ENCODE peak calls at places on chromosomes 13 and 19, in six cellular contexts. One of them, this sample, is unnamed.
A peak's percentile ranks its signal among the peaks of the same experiment; 100 is the strongest.

GRCh38 chr19:12858041-12858928 is 20.0 kb downstream of the MAST1 start:
- DNase-seq in tibial nerve: no peak
- DNase-seq in IMR-90: no peak
- DNase-seq in head of caudate nucleus: no peak
- DNase-seq in H9: no peak
- DNase-seq in fibroblast of mammary gland: no peak
- DNase-seq in this sample: no peak

GRCh38 chr19:47790398-47790814 is 11.9 kb downstream of the SELENOW start:
- DNase-seq in tibial nerve: peak; percentile 72
- DNase-seq in IMR-90: peak; percentile 59
- DNase-seq in head of caudate nucleus: peak; percentile 77
- DNase-seq in H9: peak; percentile 98
- DNase-seq in fibroblast of mammary gland: peak; percentile 61
- DNase-seq in this sample: peak; percentile 76

GRCh38 chr13:83546476-83546875 is 335.8 kb downstream of the SLITRK1 start:
- DNase-seq in tibial nerve: no peak
- DNase-seq in IMR-90: no peak
- DNase-seq in head of caudate nucleus: no peak
- DNase-seq in H9: no peak
- DNase-seq in fibroblast of mammary gland: no peak
- DNase-seq in this sample: no peak

GRCh38 chr13:112887151-112887550 is 81.9 kb upstream of the MCF2L start:
- DNase-seq in tibial nerve: no peak
- DNase-seq in IMR-90: no peak
- DNase-seq in head of caudate nucleus: no peak
- DNase-seq in H9: no peak
- DNase-seq in fibroblast of mammary gland: no peak
- DNase-seq in this sample: no peak

GRCh38 chr19:10694706-10695105 is 6.5 kb upstream of the QTRT1 start:
- DNase-seq in tibial nerve: no peak
- DNase-seq in IMR-90: no peak
- DNase-seq in head of caudate nucleus: no peak
- DNase-seq in H9: no peak
- DNase-seq in fibroblast of mammary gland: no peak
- DNase-seq in this sample: no peak

GRCh38 chr13:77042566-77043177 is 15.7 kb upstream of the FBXL3 start:
- DNase-seq in tibial nerve: no peak
- DNase-seq in IMR-90: peak; percentile 46
- DNase-seq in head of caudate nucleus: no peak
- DNase-seq in H9: no peak
- DNase-seq in fibroblast of mammary gland: no peak
- DNase-seq in this sample: no peak

GRCh38 chr13:79485014-79485441 is 4.1 kb downstream of the NDFIP2 start:
- DNase-seq in tibial nerve: no peak
- DNase-seq in IMR-90: peak; percentile 83
- DNase-seq in head of caudate nucleus: no peak
- DNase-seq in H9: no peak
- DNase-seq in fibroblast of mammary gland: peak; percentile 81
- DNase-seq in this sample: no peak

GRCh38 chr13:30877335-30877734 is 28.7 kb upstream of the MEDAG start:
- DNase-seq in tibial nerve: no peak
- DNase-seq in IMR-90: peak; percentile 82
- DNase-seq in head of caudate nucleus: no peak
- DNase-seq in H9: no peak
- DNase-seq in fibroblast of mammary gland: peak; percentile 74
- DNase-seq in this sample: no peak

GRCh38 chr13:42102961-42103688 is 54.7 kb downstream of the DGKH start:
- DNase-seq in tibial nerve: no peak
- DNase-seq in IMR-90: peak; percentile 57
- DNase-seq in head of caudate nucleus: no peak
- DNase-seq in H9: no peak
- DNase-seq in fibroblast of mammary gland: peak; percentile 75
- DNase-seq in this sample: no peak

GRCh38 chr13:84481958-84482357 is 599.7 kb upstream of the SLITRK1 start:
- DNase-seq in tibial nerve: no peak
- DNase-seq in IMR-90: peak; percentile 87
- DNase-seq in head of caudate nucleus: no peak
- DNase-seq in H9: no peak
- DNase-seq in fibroblast of mammary gland: peak; percentile 84
- DNase-seq in this sample: no peak

GRCh38 chr19:492091-492531 is 4.2 kb upstream of the MADCAM1 start:
- DNase-seq in tibial nerve: no peak
- DNase-seq in IMR-90: no peak
- DNase-seq in head of caudate nucleus: no peak
- DNase-seq in H9: peak; percentile 59
- DNase-seq in fibroblast of mammary gland: no peak
- DNase-seq in this sample: peak; percentile 19

GRCh38 chr13:38979891-38980627 is 10.6 kb downstream of the STOML3 start:
- DNase-seq in tibial nerve: peak; percentile 22
- DNase-seq in IMR-90: no peak
- DNase-seq in head of caudate nucleus: peak; percentile 21
- DNase-seq in H9: no peak
- DNase-seq in fibroblast of mammary gland: peak; percentile 23
- DNase-seq in this sample: no peak

GRCh38 chr19:35045667-35046300 is 4.3 kb downstream of the HPN start:
- DNase-seq in tibial nerve: no peak
- DNase-seq in IMR-90: peak; percentile 28
- DNase-seq in head of caudate nucleus: no peak
- DNase-seq in H9: peak; percentile 73
- DNase-seq in fibroblast of mammary gland: no peak
- DNase-seq in this sample: no peak

GRCh38 chr19:15331419-15332310 is 674 bp downstream of the BRD4 start:
- DNase-seq in tibial nerve: no peak
- DNase-seq in IMR-90: no peak
- DNase-seq in head of caudate nucleus: peak; percentile 44
- DNase-seq in H9: peak; percentile 39
- DNase-seq in fibroblast of mammary gland: peak; percentile 39
- DNase-seq in this sample: peak; percentile 46

GRCh38 chr19:45455707-45456499 is 11.9 kb upstream of the FOSB start:
- DNase-seq in tibial nerve: peak; percentile 67
- DNase-seq in IMR-90: peak; percentile 99
- DNase-seq in head of caudate nucleus: no peak
- DNase-seq in H9: peak; percentile 96
- DNase-seq in fibroblast of mammary gland: peak; percentile 98
- DNase-seq in this sample: peak; percentile 67

GRCh38 chr19:6091771-6092291 is 18.5 kb downstream of the RFX2 start:
- DNase-seq in tibial nerve: no peak
- DNase-seq in IMR-90: peak; percentile 69
- DNase-seq in head of caudate nucleus: no peak
- DNase-seq in H9: no peak
- DNase-seq in fibroblast of mammary gland: peak; percentile 45
- DNase-seq in this sample: no peak

GRCh38 chr19:29873024-29873800 is 61.4 kb downstream of the CCNE1 start:
- DNase-seq in tibial nerve: no peak
- DNase-seq in IMR-90: no peak
- DNase-seq in head of caudate nucleus: peak; percentile 69
- DNase-seq in H9: peak; percentile 75
- DNase-seq in fibroblast of mammary gland: no peak
- DNase-seq in this sample: peak; percentile 57

GRCh38 chr19:32676186-32676894 is 692 bp downstream of the RGS9BP start:
- DNase-seq in tibial nerve: no peak
- DNase-seq in IMR-90: no peak
- DNase-seq in head of caudate nucleus: no peak
- DNase-seq in H9: peak; percentile 50
- DNase-seq in fibroblast of mammary gland: no peak
- DNase-seq in this sample: no peak

GRCh38 chr13:40126301-40127085 is 471.0 kb downstream of the COG6 start:
- DNase-seq in tibial nerve: no peak
- DNase-seq in IMR-90: no peak
- DNase-seq in head of caudate nucleus: no peak
- DNase-seq in H9: no peak
- DNase-seq in fibroblast of mammary gland: no peak
- DNase-seq in this sample: no peak

GRCh38 chr13:19179916-19180315 is 1.7 kb downstream of the TUBA3C start:
- DNase-seq in tibial nerve: no peak
- DNase-seq in IMR-90: no peak
- DNase-seq in head of caudate nucleus: no peak
- DNase-seq in H9: no peak
- DNase-seq in fibroblast of mammary gland: no peak
- DNase-seq in this sample: no peak

GRCh38 chr13:51444922-51445321 is 7.9 kb downstream of the INTS6 start:
- DNase-seq in tibial nerve: no peak
- DNase-seq in IMR-90: peak; percentile 68
- DNase-seq in head of caudate nucleus: no peak
- DNase-seq in H9: no peak
- DNase-seq in fibroblast of mammary gland: peak; percentile 72
- DNase-seq in this sample: no peak

GRCh38 chr13:33446821-33447481 is 161.4 kb upstream of the STARD13 start:
- DNase-seq in tibial nerve: no peak
- DNase-seq in IMR-90: no peak
- DNase-seq in head of caudate nucleus: no peak
- DNase-seq in H9: no peak
- DNase-seq in fibroblast of mammary gland: no peak
- DNase-seq in this sample: no peak

GRCh38 chr19:49559928-49560327 is 20.4 kb downstream of the NOSIP start:
- DNase-seq in tibial nerve: no peak
- DNase-seq in IMR-90: no peak
- DNase-seq in head of caudate nucleus: no peak
- DNase-seq in H9: peak; percentile 50
- DNase-seq in fibroblast of mammary gland: no peak
- DNase-seq in this sample: no peak

GRCh38 chr19:2059422-2060201 is 8.6 kb upstream of the MKNK2 start:
- DNase-seq in tibial nerve: peak; percentile 60
- DNase-seq in IMR-90: peak; percentile 61
- DNase-seq in head of caudate nucleus: peak; percentile 38
- DNase-seq in H9: no peak
- DNase-seq in fibroblast of mammary gland: peak; percentile 73
- DNase-seq in this sample: no peak

GRCh38 chr13:28012383-28012782 is 23.9 kb upstream of the URAD start:
- DNase-seq in tibial nerve: no peak
- DNase-seq in IMR-90: peak; percentile 59
- DNase-seq in head of caudate nucleus: no peak
- DNase-seq in H9: no peak
- DNase-seq in fibroblast of mammary gland: no peak
- DNase-seq in this sample: no peak

GRCh38 chr13:62931901-62932883 is 1516.5 kb upstream of the PCDH20 start:
- DNase-seq in tibial nerve: no peak
- DNase-seq in IMR-90: peak; percentile 68
- DNase-seq in head of caudate nucleus: no peak
- DNase-seq in H9: no peak
- DNase-seq in fibroblast of mammary gland: peak; percentile 77
- DNase-seq in this sample: no peak

GRCh38 chr13:51849145-51850101 is 4.4 kb upstream of the TMEM272 start:
- DNase-seq in tibial nerve: no peak
- DNase-seq in IMR-90: peak; percentile 30
- DNase-seq in head of caudate nucleus: no peak
- DNase-seq in H9: peak; percentile 88
- DNase-seq in fibroblast of mammary gland: peak; percentile 18
- DNase-seq in this sample: no peak

GRCh38 chr19:55105237-55105636 is 12.2 kb downstream of the PPP1R12C start:
- DNase-seq in tibial nerve: no peak
- DNase-seq in IMR-90: no peak
- DNase-seq in head of caudate nucleus: no peak
- DNase-seq in H9: no peak
- DNase-seq in fibroblast of mammary gland: no peak
- DNase-seq in this sample: no peak

GRCh38 chr19:57615346-57615745 is 1.3 kb downstream of the ZNF134 start:
- DNase-seq in tibial nerve: no peak
- DNase-seq in IMR-90: no peak
- DNase-seq in head of caudate nucleus: no peak
- DNase-seq in H9: no peak
- DNase-seq in fibroblast of mammary gland: no peak
- DNase-seq in this sample: no peak

GRCh38 chr19:46422344-46422743 is 6.4 kb downstream of the PNMA8C start:
- DNase-seq in tibial nerve: no peak
- DNase-seq in IMR-90: no peak
- DNase-seq in head of caudate nucleus: no peak
- DNase-seq in H9: no peak
- DNase-seq in fibroblast of mammary gland: no peak
- DNase-seq in this sample: no peak

GRCh38 chr13:80945328-80945727 is 604.4 kb upstream of the SPRY2 start:
- DNase-seq in tibial nerve: no peak
- DNase-seq in IMR-90: no peak
- DNase-seq in head of caudate nucleus: peak; percentile 23
- DNase-seq in H9: peak; percentile 69
- DNase-seq in fibroblast of mammary gland: no peak
- DNase-seq in this sample: no peak

GRCh38 chr19:19578241-19578640 is 40.2 kb downstream of the CILP2 start:
- DNase-seq in tibial nerve: no peak
- DNase-seq in IMR-90: no peak
- DNase-seq in head of caudate nucleus: no peak
- DNase-seq in H9: no peak
- DNase-seq in fibroblast of mammary gland: no peak
- DNase-seq in this sample: no peak

GRCh38 chr19:9621156-9622037 is at the start of gene ZNF561:
- DNase-seq in tibial nerve: peak; percentile 65
- DNase-seq in IMR-90: peak; percentile 89
- DNase-seq in head of caudate nucleus: peak; percentile 89
- DNase-seq in H9: peak; percentile 89
- DNase-seq in fibroblast of mammary gland: peak; percentile 90
- DNase-seq in this sample: peak; percentile 80

This sample was measured in activated T-helper 9 cell treated with anti-CD3 and anti-CD28 coated beads, Interleukin-2, amount 50 U/mL, for 16 hours.